ENCODE peak calls at places on chromosome 22, in four cellular contexts. L is T-helper 17 cell; W is stimulated activated CD4-positive, alpha-beta T cell treated with anti-CD3 and anti-CD28 coated beads, Interleukin-1b, Interleukin-23, amount 100 ng/mL, for 48 hours; T is Daoy. P is an unnamed sample.

GRCh38 chr22:25448435-25449051 is 115.9 kb upstream of the GRK3 start:
- DNase-seq in L (no peak), T (peak), W (no peak), P (peak)

GRCh38 chr22:45483918-45484499 is 18.7 kb upstream of the FBLN1 start:
- DNase-seq in T (no peak), W (no peak), L (no peak), P (no peak)

GRCh38 chr22:24431309-24432034 is 4.1 kb downstream of the ADORA2A start:
- DNase-seq in L (no peak), W (no peak), T (no peak), P (no peak)

GRCh38 chr22:22368516-22368915 is 123.9 kb downstream of the VPREB1 start:
- DNase-seq in T (no peak), L (no peak), W (no peak), P (no peak)

GRCh38 chr22:20624161-20624616 is 116.8 kb downstream of the MED15 start:
- DNase-seq in L (no peak), T (no peak), W (peak), P (peak)

GRCh38 chr22:30444632-30445437 is 19.3 kb downstream of the MTFP1 start:
- DNase-seq in L (peak), W (peak), T (peak), P (peak)

GRCh38 chr22:20785415-20785814 is 11.5 kb downstream of the SERPIND1 start:
- DNase-seq in L (no peak), T (no peak), W (no peak), P (no peak)

GRCh38 chr22:24434472-24435322 is 7.3 kb downstream of the ADORA2A start:
- DNase-seq in T (no peak), L (peak), W (peak), P (peak)

GRCh38 chr22:19917389-19918138 is 24.0 kb upstream of the COMT start:
- DNase-seq in T (no peak), L (no peak), W (no peak), P (no peak)

GRCh38 chr22:29385748-29386147 is 2.6 kb downstream of the AP1B1 start:
- DNase-seq in L (no peak), W (no peak), T (no peak), P (no peak)

GRCh38 chr22:44592466-44593180 is 94.6 kb upstream of the RTL6 start:
- DNase-seq in W (no peak), L (no peak), T (no peak), P (no peak)

GRCh38 chr22:38260760-38261477 is 11.9 kb downstream of the TMEM184B start:
- DNase-seq in L (no peak), W (no peak), T (no peak), P (no peak)

GRCh38 chr22:24432059-24432853 is 4.9 kb downstream of the ADORA2A start:
- DNase-seq in L (no peak), T (peak), W (peak), P (peak)

GRCh38 chr22:29393019-29393608 is 4.7 kb upstream of the AP1B1 start:
- DNase-seq in T (no peak), W (no peak), L (no peak), P (no peak)

GRCh38 chr22:30024231-30024630 is 56.0 kb upstream of the HORMAD2 start:
- DNase-seq in T (no peak), L (no peak), W (no peak), P (no peak)

GRCh38 chr22:40594924-40595323 is 41.6 kb downstream of the MRTFA start:
- DNase-seq in L (no peak), W (no peak), T (peak), P (no peak)

GRCh38 chr22:26851125-26851524 is 193.7 kb downstream of the MIAT start:
- DNase-seq in W (no peak), T (no peak), L (no peak), P (no peak)

GRCh38 chr22:41868556-41868955 is 35.7 kb downstream of the SREBF2 start:
- DNase-seq in T (no peak), L (no peak), W (no peak), P (no peak)

GRCh38 chr22:22896601-22897000 is 9.0 kb downstream of the IGLL5 start:
- DNase-seq in L (no peak), W (no peak), T (no peak), P (no peak)

GRCh38 chr22:22085702-22086500 is 103.3 kb upstream of the TOP3B start:
- DNase-seq in L (no peak), W (no peak), T (no peak), P (no peak)

GRCh38 chr22:24271406-24271760 is 752 bp downstream of the SPECC1L start:
- DNase-seq in T (no peak), W (no peak), L (no peak), P (no peak)

GRCh38 chr22:20989323-20990138 is 7.4 kb downstream of the LZTR1 start:
- DNase-seq in T (peak), W (no peak), L (no peak), P (no peak)

GRCh38 chr22:40285508-40285907 is 60.8 kb upstream of the ADSL start:
- DNase-seq in W (no peak), T (no peak), L (no peak), P (no peak)

GRCh38 chr22:36341640-36342041 is 46.1 kb downstream of the MYH9 start:
- DNase-seq in T (no peak), W (no peak), L (no peak), P (no peak)

GRCh38 chr22:49373289-49373666 is 454.4 kb downstream of the BRD1 start:
- DNase-seq in W (no peak), T (no peak), L (no peak), P (no peak)

GRCh38 chr22:19213001-19213400 is 34.5 kb upstream of the SLC25A1 start:
- DNase-seq in W (no peak), L (no peak), T (no peak), P (no peak)

GRCh38 chr22:24521791-24522245 is 26.7 kb downstream of the UPB1 start:
- DNase-seq in T (peak), W (peak), L (no peak), P (peak)

GRCh38 chr22:20885557-20886323 is 26.9 kb downstream of the SNAP29 start:
- DNase-seq in L (no peak), T (peak), W (peak), P (peak)

GRCh38 chr22:50276143-50276542 is 6.0 kb upstream of the MAPK11 start:
- DNase-seq in T (peak), L (peak), W (peak), P (peak)

GRCh38 chr22:36221799-36222751 is 17.3 kb downstream of the APOL2 start:
- DNase-seq in W (peak), L (peak), T (peak), P (peak)

GRCh38 chr22:30562391-30562790 is 12.1 kb downstream of the GAL3ST1 start:
- DNase-seq in W (no peak), L (no peak), T (no peak), P (no peak)

GRCh38 chr22:20981787-20982562 is at the start of gene LZTR1:
- DNase-seq in W (peak), T (peak), L (peak), P (peak)

GRCh38 chr22:33922268-33922667 is 2.0 kb upstream of the LARGE1 start:
- DNase-seq in W (peak), T (no peak), L (no peak), P (peak)

GRCh38 chr22:41193829-41194228 is 11.3 kb upstream of the L3MBTL2 start:
- DNase-seq in T (no peak), L (no peak), W (no peak), P (no peak)

P was measured in activated naive CD8-positive, alpha-beta T cell treated with anti-CD3 and anti-CD28 coated beads for 36 hours.